ENCODE peak calls at places on chromosome 3, in four cellular contexts. One of them, this sample, is unnamed.

GRCh38 chr3:14503706-14504065 is 36.5 kb downstream of the GRIP2 start:
- DNase-seq in progenitor cell of endocrine pancreas: no peak
- DNase-seq in thoracic aorta: no peak
- DNase-seq in hepatocyte: no peak
- DNase-seq in this sample: no peak

GRCh38 chr3:72254483-72254882 is 469.5 kb upstream of the PROK2 start:
- DNase-seq in progenitor cell of endocrine pancreas: no peak
- DNase-seq in thoracic aorta: no peak
- DNase-seq in hepatocyte: no peak
- DNase-seq in this sample: no peak

GRCh38 chr3:2839886-2840285 is 270.3 kb downstream of the IL5RA start:
- DNase-seq in progenitor cell of endocrine pancreas: no peak
- DNase-seq in thoracic aorta: no peak
- DNase-seq in hepatocyte: no peak
- DNase-seq in this sample: no peak

GRCh38 chr3:14640157-14640562 is 11.4 kb upstream of the CCDC174 start:
- DNase-seq in progenitor cell of endocrine pancreas: no peak
- DNase-seq in thoracic aorta: no peak
- DNase-seq in hepatocyte: no peak
- DNase-seq in this sample: no peak

GRCh38 chr3:195468391-195468776 is 25.6 kb upstream of the ACAP2 start:
- DNase-seq in progenitor cell of endocrine pancreas: no peak
- DNase-seq in thoracic aorta: no peak
- DNase-seq in hepatocyte: no peak
- DNase-seq in this sample: no peak

GRCh38 chr3:138359549-138360271 is 11.3 kb downstream of the MRAS start:
- DNase-seq in progenitor cell of endocrine pancreas: no peak
- DNase-seq in thoracic aorta: no peak
- DNase-seq in hepatocyte: no peak
- DNase-seq in this sample: no peak

GRCh38 chr3:56919137-56919796 is 117.5 kb upstream of the ARHGEF3 start:
- DNase-seq in progenitor cell of endocrine pancreas: no peak
- DNase-seq in thoracic aorta: no peak
- DNase-seq in hepatocyte: no peak
- DNase-seq in this sample: no peak

GRCh38 chr3:86180696-86181095 is 810.3 kb downstream of the VGLL3 start:
- DNase-seq in progenitor cell of endocrine pancreas: no peak
- DNase-seq in thoracic aorta: no peak
- DNase-seq in hepatocyte: peak
- DNase-seq in this sample: no peak

GRCh38 chr3:151228291-151229125 is 25.5 kb upstream of the GPR171 start:
- DNase-seq in progenitor cell of endocrine pancreas: no peak
- DNase-seq in thoracic aorta: no peak
- DNase-seq in hepatocyte: peak
- DNase-seq in this sample: no peak

GRCh38 chr3:137970914-137971831 is 38.8 kb upstream of the CLDN18 start:
- DNase-seq in progenitor cell of endocrine pancreas: peak
- DNase-seq in thoracic aorta: peak
- DNase-seq in hepatocyte: peak
- DNase-seq in this sample: peak

GRCh38 chr3:191809326-191809949 is 348.5 kb downstream of the PYDC2 start:
- DNase-seq in progenitor cell of endocrine pancreas: no peak
- DNase-seq in thoracic aorta: no peak
- DNase-seq in hepatocyte: no peak
- DNase-seq in this sample: no peak

GRCh38 chr3:172713316-172713715 is 2.4 kb upstream of the NCEH1 start:
- DNase-seq in progenitor cell of endocrine pancreas: no peak
- DNase-seq in thoracic aorta: no peak
- DNase-seq in hepatocyte: no peak
- DNase-seq in this sample: no peak

GRCh38 chr3:60010778-60011177 is 961.0 kb upstream of the CFAP20DC start:
- DNase-seq in progenitor cell of endocrine pancreas: no peak
- DNase-seq in thoracic aorta: no peak
- DNase-seq in hepatocyte: no peak
- DNase-seq in this sample: no peak

GRCh38 chr3:129352045-129352444 is 73.4 kb downstream of the HMCES start:
- DNase-seq in progenitor cell of endocrine pancreas: no peak
- DNase-seq in thoracic aorta: no peak
- DNase-seq in hepatocyte: no peak
- DNase-seq in this sample: no peak

GRCh38 chr3:8503871-8504610 is 2.4 kb downstream of the LMCD1 start:
- DNase-seq in progenitor cell of endocrine pancreas: no peak
- DNase-seq in thoracic aorta: no peak
- DNase-seq in hepatocyte: no peak
- DNase-seq in this sample: no peak

GRCh38 chr3:58536501-58537411 is at the start of gene ACOX2:
- DNase-seq in progenitor cell of endocrine pancreas: no peak
- DNase-seq in thoracic aorta: no peak
- DNase-seq in hepatocyte: peak
- DNase-seq in this sample: peak

GRCh38 chr3:58532794-58533220 is 4.2 kb downstream of the ACOX2 start:
- DNase-seq in progenitor cell of endocrine pancreas: peak
- DNase-seq in thoracic aorta: no peak
- DNase-seq in hepatocyte: peak
- DNase-seq in this sample: peak

GRCh38 chr3:58535531-58536500 is 1.2 kb downstream of the ACOX2 start:
- DNase-seq in progenitor cell of endocrine pancreas: no peak
- DNase-seq in thoracic aorta: no peak
- DNase-seq in hepatocyte: peak
- DNase-seq in this sample: no peak

GRCh38 chr3:58537412-58538301 is 667 bp upstream of the ACOX2 start:
- DNase-seq in progenitor cell of endocrine pancreas: no peak
- DNase-seq in thoracic aorta: no peak
- DNase-seq in hepatocyte: no peak
- DNase-seq in this sample: no peak

GRCh38 chr3:58534592-58535494 is 2.1 kb downstream of the ACOX2 start:
- DNase-seq in progenitor cell of endocrine pancreas: no peak
- DNase-seq in thoracic aorta: no peak
- DNase-seq in hepatocyte: no peak
- DNase-seq in this sample: no peak
- TF ChIP-seq CTCF in progenitor cell of endocrine pancreas: no peak
- TF ChIP-seq CTCF in thoracic aorta: no peak
- TF ChIP-seq CTCF in hepatocyte: no peak
- TF ChIP-seq CTCF in this sample: no peak

DNA sequence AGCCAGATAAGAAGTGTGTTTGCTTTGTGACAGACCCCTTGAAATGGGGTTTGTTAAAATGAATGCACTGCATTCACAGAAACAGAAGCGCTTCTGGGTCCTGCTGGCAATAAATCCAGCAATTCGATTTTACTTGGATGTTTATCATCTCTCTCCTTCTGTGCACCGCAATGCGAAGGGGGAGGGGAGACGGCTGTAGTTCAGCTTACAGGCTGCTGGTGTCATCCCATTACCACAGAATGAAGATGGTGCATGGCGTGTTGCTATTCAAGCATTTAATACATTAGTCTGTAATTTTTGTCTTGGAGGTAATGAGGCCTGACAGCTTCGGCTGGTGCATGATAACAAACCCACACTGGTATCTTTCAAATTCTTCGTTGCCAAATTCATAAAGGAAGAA is 418.1 kb downstream of the OTOL1 start:
- DNase-seq in progenitor cell of endocrine pancreas: peak
- DNase-seq in thoracic aorta: no peak
- DNase-seq in hepatocyte: peak
- DNase-seq in this sample: no peak
- TF ChIP-seq CTCF in progenitor cell of endocrine pancreas: peak
- TF ChIP-seq CTCF in thoracic aorta: peak
- TF ChIP-seq CTCF in hepatocyte: peak
- TF ChIP-seq CTCF in this sample: no peak

GRCh38 chr3:4845882-4846281 is 133.4 kb upstream of the BHLHE40 start:
- DNase-seq in progenitor cell of endocrine pancreas: no peak
- DNase-seq in thoracic aorta: no peak
- DNase-seq in hepatocyte: no peak
- DNase-seq in this sample: no peak
- TF ChIP-seq CTCF in progenitor cell of endocrine pancreas: no peak
- TF ChIP-seq CTCF in thoracic aorta: no peak
- TF ChIP-seq CTCF in hepatocyte: no peak
- TF ChIP-seq CTCF in this sample: no peak

GRCh38 chr3:139460096-139460495 is 16.2 kb downstream of the RBP2 start:
- DNase-seq in progenitor cell of endocrine pancreas: no peak
- DNase-seq in thoracic aorta: no peak
- DNase-seq in hepatocyte: no peak
- DNase-seq in this sample: no peak

GRCh38 chr3:139457066-139457465 is 19.2 kb downstream of the RBP2 start:
- DNase-seq in progenitor cell of endocrine pancreas: no peak
- DNase-seq in thoracic aorta: no peak
- DNase-seq in hepatocyte: no peak
- DNase-seq in this sample: no peak

GRCh38 chr3:139458348-139458747 is 18.0 kb downstream of the RBP2 start:
- DNase-seq in progenitor cell of endocrine pancreas: no peak
- DNase-seq in thoracic aorta: no peak
- DNase-seq in hepatocyte: no peak
- DNase-seq in this sample: no peak

GRCh38 chr3:139456391-139456790 is 19.9 kb downstream of the RBP2 start:
- DNase-seq in progenitor cell of endocrine pancreas: no peak
- DNase-seq in thoracic aorta: no peak
- DNase-seq in hepatocyte: no peak
- DNase-seq in this sample: no peak

GRCh38 chr3:139455855-139456254 is 20.5 kb downstream of the RBP2 start:
- DNase-seq in progenitor cell of endocrine pancreas: no peak
- DNase-seq in thoracic aorta: no peak
- DNase-seq in hepatocyte: no peak
- DNase-seq in this sample: no peak
- TF ChIP-seq CTCF in progenitor cell of endocrine pancreas: peak
- TF ChIP-seq CTCF in thoracic aorta: no peak
- TF ChIP-seq CTCF in hepatocyte: no peak
- TF ChIP-seq CTCF in this sample: no peak

GRCh38 chr3:45333549-45333948 is 54.8 kb upstream of the LARS2 start:
- DNase-seq in progenitor cell of endocrine pancreas: no peak
- DNase-seq in thoracic aorta: no peak
- DNase-seq in hepatocyte: no peak
- DNase-seq in this sample: no peak
- TF ChIP-seq CTCF in progenitor cell of endocrine pancreas: no peak
- TF ChIP-seq CTCF in thoracic aorta: no peak
- TF ChIP-seq CTCF in hepatocyte: no peak
- TF ChIP-seq CTCF in this sample: no peak

GRCh38 chr3:49607796-49608195 is 53.5 kb downstream of the BSN start:
- DNase-seq in progenitor cell of endocrine pancreas: no peak
- DNase-seq in thoracic aorta: no peak
- DNase-seq in hepatocyte: no peak
- DNase-seq in this sample: no peak
- TF ChIP-seq CTCF in progenitor cell of endocrine pancreas: peak
- TF ChIP-seq CTCF in thoracic aorta: no peak
- TF ChIP-seq CTCF in hepatocyte: no peak
- TF ChIP-seq CTCF in this sample: peak

DNA sequence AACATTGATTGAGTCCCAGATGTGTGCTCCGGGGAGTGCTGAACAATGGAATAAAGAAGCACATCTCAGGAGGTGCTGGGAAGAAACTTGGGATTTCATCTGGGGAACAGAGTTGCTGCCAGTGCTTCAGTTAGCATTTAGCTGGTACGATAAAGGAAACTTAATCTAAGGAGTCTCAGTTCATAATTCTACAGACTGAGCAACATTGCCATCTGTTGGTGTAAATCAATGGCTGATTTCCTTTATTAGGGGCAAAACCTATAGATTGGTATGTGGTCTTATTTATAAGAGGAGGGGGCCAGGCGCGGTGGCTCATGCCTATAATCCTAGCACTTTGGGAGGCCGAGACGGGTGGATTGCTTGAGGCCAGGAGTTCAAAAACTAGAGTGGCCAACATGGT is 8.9 kb downstream of the MKRN2OS start:
- DNase-seq in progenitor cell of endocrine pancreas: no peak
- DNase-seq in thoracic aorta: no peak
- DNase-seq in hepatocyte: no peak
- DNase-seq in this sample: no peak
- TF ChIP-seq CTCF in progenitor cell of endocrine pancreas: no peak
- TF ChIP-seq CTCF in thoracic aorta: no peak
- TF ChIP-seq CTCF in hepatocyte: peak
- TF ChIP-seq CTCF in this sample: no peak